ENCODE peak calls at places on chromosomes 2 and 18, in five cellular contexts. H, C, V, N and Q are unnamed samples.

GRCh38 chr2:165067958-165068612 is 112.8 kb upstream of the SLC38A11 start:
- DNase-seq in C (no peak), N (no peak), V (no peak), H (peak; percentile 42), Q (peak; percentile 11)

GRCh38 chr2:227154976-227155375 is 9.0 kb downstream of the COL4A4 start:
- DNase-seq in C (no peak), V (no peak), H (peak; percentile 48), N (no peak), Q (peak; percentile 50)

GRCh38 chr2:216621292-216621691 is 11.9 kb upstream of the IGFBP2 start:
- DNase-seq in H (no peak), V (no peak), C (no peak), N (no peak), Q (no peak)

GRCh38 chr18:10010611-10011015 is 96.8 kb downstream of the VAPA start:
- DNase-seq in N (no peak), V (no peak), H (peak; percentile 74), C (no peak), Q (peak; percentile 46)

GRCh38 chr2:159054985-159055384 is 86.5 kb downstream of the TANC1 start:
- DNase-seq in V (no peak), N (no peak), H (no peak), C (no peak), Q (no peak)

GRCh38 chr2:114642988-114643553 is 200.6 kb downstream of the DPP10 start:
- DNase-seq in C (no peak), H (no peak), V (no peak), N (no peak), Q (no peak)

GRCh38 chr2:230512955-230513748 is 97.2 kb downstream of the SP100 start:
- DNase-seq in H (no peak), C (no peak), V (no peak), N (no peak), Q (no peak)

GRCh38 chr2:110934948-110935347 is 185.8 kb upstream of the BCL2L11 start:
- DNase-seq in H (no peak), C (no peak), N (no peak), V (peak; percentile 3), Q (no peak)

GRCh38 chr2:128563348-128563687 is 244.7 kb upstream of the HS6ST1 start:
- DNase-seq in V (no peak), H (peak; percentile 69), N (no peak), C (no peak), Q (peak; percentile 86)